ENCODE peak calls at places on chromosomes 6 and 20, in eight cellular contexts. L, G, S, X, Z, E, I and F are unnamed samples. For H3K36me3, the result is how much of the 10 kb centered on the place peaks cover.

GRCh38 chr6:149246691-149247384 is 70.7 kb upstream of the TAB2 start:
- DNase-seq in L (no peak), G (peak), S (no peak), X (no peak), Z (no peak), E (no peak), I (no peak), F (no peak)

GRCh38 chr6:14212020-14212419 is 94.4 kb downstream of the CD83 start:
- DNase-seq in L (no peak), G (no peak), S (no peak), X (no peak), Z (no peak), E (no peak), I (no peak), F (no peak)

GRCh38 chr20:20083796-20084195 is 31.5 kb downstream of the CFAP61 start:
- DNase-seq in L (no peak), G (peak), S (peak), X (no peak), Z (no peak), E (peak), I (peak), F (peak)

GRCh38 chr6:27138837-27139752 is 108.4 kb upstream of the PRSS16 start:
- DNase-seq in L (no peak), G (peak), S (peak), X (peak), Z (peak), E (peak), I (peak), F (no peak)

GRCh38 chr20:63978319-63979220 is 872 bp downstream of the SAMD10 start:
- DNase-seq in L (peak), G (peak), S (peak), X (peak), Z (no peak), E (peak), I (no peak), F (peak)

GRCh38 chr6:161029195-161029809 is 37.7 kb downstream of the MAP3K4 start:
- DNase-seq in L (no peak), G (no peak), S (no peak), X (no peak), Z (no peak), E (peak), I (peak), F (no peak)

GRCh38 chr6:97198181-97198580 is 84.8 kb downstream of the MMS22L start:
- DNase-seq in L (no peak), G (no peak), S (no peak), X (no peak), Z (no peak), E (peak), I (no peak), F (no peak)

GRCh38 chr6:108618623-108619152 is 58.0 kb downstream of the FOXO3 start:
- DNase-seq in L (no peak), G (no peak), S (no peak), X (no peak), Z (no peak), E (no peak), I (no peak), F (no peak)

GRCh38 chr6:166939276-166939816 is 17.0 kb downstream of the RNASET2 start:
- DNase-seq in L (no peak), G (no peak), S (no peak), X (no peak), Z (no peak), E (no peak), I (no peak), F (no peak)

GRCh38 chr6:26284537-26285142 is 80.4 kb upstream of the BTN3A2 start:
- DNase-seq in L (peak), G (peak), S (peak), X (peak), Z (no peak), E (peak), I (peak), F (no peak)

GRCh38 chr20:44781791-44782190 is 28.6 kb downstream of the RIMS4 start:
- DNase-seq in L (no peak), G (no peak), S (no peak), X (no peak), Z (no peak), E (no peak), I (no peak), F (no peak)

GRCh38 chr20:31883829-31884228 is 13.4 kb downstream of the TTLL9 start:
- DNase-seq in L (no peak), G (no peak), S (no peak), X (no peak), Z (no peak), E (no peak), I (no peak), F (no peak)

GRCh38 chr6:119147101-119148053 is 68.9 kb upstream of the FAM184A start:
- DNase-seq in L (no peak), G (peak), S (peak), X (peak), Z (no peak), E (peak), I (peak), F (peak)

GRCh38 chr6:100657678-100658330 is 193.1 kb upstream of the SIM1 start:
- DNase-seq in L (no peak), G (peak), S (peak), X (no peak), Z (no peak), E (peak), I (peak), F (no peak)

GRCh38 chr6:26086214-26086613 is 1.0 kb upstream of the HFE start:
- DNase-seq in L (no peak), G (no peak), S (peak), X (no peak), Z (no peak), E (no peak), I (no peak), F (no peak)

DNA sequence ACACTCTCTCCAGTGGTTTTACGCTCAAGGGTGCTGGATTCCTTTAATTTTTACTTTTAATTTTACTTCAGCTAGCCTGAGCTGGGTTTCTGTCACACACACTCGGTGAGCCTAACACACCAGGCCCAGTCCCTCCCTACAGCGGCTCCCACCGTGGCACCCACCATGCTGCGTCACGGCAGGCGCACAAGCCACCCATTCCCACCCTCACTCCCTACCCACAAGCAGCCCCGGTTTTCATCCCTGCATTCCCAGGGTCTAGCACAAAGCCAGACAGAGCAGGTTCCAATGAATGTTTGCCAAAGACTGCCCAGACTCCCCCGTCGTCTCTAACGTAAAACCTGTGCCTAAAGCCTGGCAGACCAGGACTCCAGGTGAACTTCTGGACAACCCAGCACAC is 50.3 kb downstream of the MYH7B start:
- DNase-seq in L (no peak), G (no peak), S (no peak), X (peak), Z (no peak), E (no peak), I (no peak), F (no peak)
- H3K36me3 ChIP-seq in L (half or more), G (half or more), S (under half), X (half or more), Z (half or more), E (half or more), I (half or more), F (half or more)

DNA sequence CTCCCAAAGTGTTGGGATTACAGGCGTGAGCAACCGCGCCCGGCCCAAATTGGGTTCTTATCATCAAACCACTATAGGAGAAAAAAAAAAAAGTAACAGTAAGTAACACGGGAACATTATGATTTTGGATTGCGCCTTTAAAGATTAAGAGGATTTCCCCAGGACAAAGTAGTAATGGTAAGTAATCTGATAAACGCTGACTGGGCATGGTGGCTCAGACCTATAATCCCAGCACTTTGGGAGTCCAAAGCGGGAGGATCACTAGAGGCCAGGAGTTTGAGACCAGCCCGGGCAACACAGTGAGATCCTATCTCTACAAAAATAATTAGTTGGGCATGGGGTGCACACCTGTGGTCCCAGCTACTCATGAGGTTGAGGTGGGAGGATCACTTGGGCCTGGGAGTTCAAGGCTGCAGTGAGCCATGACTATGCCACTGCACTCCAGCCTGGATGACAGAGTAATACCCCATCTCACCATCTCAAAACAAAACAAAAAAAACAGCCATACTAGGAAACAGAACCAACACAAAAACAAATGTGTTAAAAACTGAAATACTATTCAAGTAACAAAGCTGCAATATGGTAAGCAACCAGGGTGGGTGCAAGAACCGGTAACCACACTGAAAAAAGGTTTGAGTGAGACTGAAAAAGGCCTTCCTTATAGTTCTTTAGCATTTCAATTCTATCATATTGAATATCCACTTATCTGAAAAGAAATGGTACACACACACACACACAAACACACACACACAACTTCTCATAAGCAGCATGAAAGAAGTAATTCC is 8.2 kb downstream of the C6orf62 start:
- DNase-seq in L (no peak), G (no peak), S (no peak), X (no peak), Z (no peak), E (no peak), I (no peak), F (no peak)
- H3K36me3 ChIP-seq in L (half or more), G (half or more), S (under half), X (half or more), Z (half or more), E (half or more), I (under half), F (under half)

DNA sequence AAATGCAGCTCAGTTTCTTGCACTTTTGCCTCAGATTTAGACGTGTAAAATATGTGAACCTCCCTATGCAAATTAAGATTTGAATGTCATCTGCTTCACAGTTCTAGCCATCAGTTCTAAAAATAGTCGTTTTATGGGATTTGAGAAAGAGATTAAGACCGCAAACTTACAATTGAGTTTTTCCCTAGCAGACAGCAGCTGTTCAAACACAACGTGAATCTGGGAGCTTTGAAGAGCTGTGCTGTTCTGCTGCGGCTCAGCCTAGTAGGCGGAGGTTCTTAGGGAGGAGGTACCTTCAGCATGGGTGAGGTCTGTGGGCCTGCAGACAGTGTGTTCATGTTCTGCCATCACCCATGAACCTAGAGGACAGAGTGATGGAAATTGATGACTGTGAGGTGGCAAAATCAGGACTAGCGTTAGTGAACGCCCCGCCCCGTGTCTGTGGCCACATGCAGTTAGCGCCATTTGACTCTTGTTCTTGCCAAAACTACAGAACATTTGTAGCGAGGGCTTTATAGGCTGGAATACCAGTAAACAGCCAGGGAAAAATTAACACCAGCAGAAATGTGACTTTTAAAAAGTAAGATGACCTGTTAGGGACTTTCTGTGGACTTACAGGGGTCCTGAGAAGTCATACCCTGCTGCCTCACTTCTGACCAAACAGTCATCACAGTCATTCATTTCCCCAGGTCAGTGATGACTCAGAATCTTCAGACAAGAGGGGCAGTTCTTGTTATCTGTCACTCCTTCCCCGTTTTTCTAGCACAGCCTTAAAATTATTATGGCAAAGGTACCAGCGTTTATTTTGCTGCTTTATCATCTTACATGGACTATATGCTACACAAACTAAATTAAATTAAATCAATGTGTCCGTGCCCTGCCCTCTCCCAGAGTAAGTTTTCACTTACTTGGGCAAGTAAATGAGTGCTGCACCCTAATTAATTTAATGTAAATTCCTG is 84.3 kb upstream of the TMEM181 start:
- DNase-seq in L (no peak), G (no peak), S (peak), X (no peak), Z (no peak), E (peak), I (peak), F (no peak)
- H3K36me3 ChIP-seq in L (under half), G (under half), S (under half), X (under half), Z (under half), E (under half), I (under half), F (under half)

GRCh38 chr6:28906674-28907073 is 17.1 kb downstream of the TRIM27 start:
- DNase-seq in L (no peak), G (no peak), S (no peak), X (no peak), Z (no peak), E (no peak), I (no peak), F (no peak)

GRCh38 chr6:28914941-28915340 is 8.8 kb downstream of the TRIM27 start:
- DNase-seq in L (no peak), G (no peak), S (no peak), X (no peak), Z (no peak), E (peak), I (peak), F (no peak)

GRCh38 chr6:28907394-28907793 is 16.4 kb downstream of the TRIM27 start:
- DNase-seq in L (no peak), G (no peak), S (no peak), X (no peak), Z (no peak), E (peak), I (peak), F (no peak)

GRCh38 chr6:28910901-28911680 is 12.7 kb downstream of the TRIM27 start:
- DNase-seq in L (no peak), G (no peak), S (no peak), X (no peak), Z (no peak), E (no peak), I (no peak), F (no peak)
- H3K36me3 ChIP-seq in L (half or more), G (half or more), S (under half), X (half or more), Z (half or more), E (under half), I (under half), F (half or more)